ENCODE peak calls at places on chromosome 22, in five cellular contexts. K is Peyer's patch, S is cardiac fibroblast, M is HL-60, O is lower lobe of right lung. L is an unnamed sample.

GRCh38 chr22:46969491-46969890 is 207.0 kb downstream of the TBC1D22A start:
- DNase-seq in K (no peak), S (no peak), M (no peak), O (no peak), L (peak)

GRCh38 chr22:17769716-17770082 is 4.6 kb downstream of the BID start:
- DNase-seq in K (no peak), S (no peak), M (no peak), O (no peak), L (no peak)

GRCh38 chr22:35308480-35308945 is 8.8 kb downstream of the TOM1 start:
- DNase-seq in K (no peak), S (no peak), M (peak), O (no peak), L (peak)

GRCh38 chr22:43478621-43479285 is 66.9 kb downstream of the MPPED1 start:
- DNase-seq in K (no peak), S (no peak), M (no peak), O (no peak), L (no peak)

GRCh38 chr22:40654522-40655167 is 18.1 kb upstream of the MRTFA start:
- DNase-seq in K (no peak), S (peak), M (no peak), O (no peak), L (no peak)

GRCh38 chr22:44709881-44710400 is 7.9 kb downstream of the PRR5 start:
- DNase-seq in K (no peak), S (no peak), M (no peak), O (no peak), L (no peak)

GRCh38 chr22:36368359-36368983 is 19.3 kb downstream of the MYH9 start:
- DNase-seq in K (no peak), S (peak), M (no peak), O (no peak), L (no peak)

GRCh38 chr22:37249946-37250345 is 5.9 kb upstream of the RAC2 start:
- DNase-seq in K (no peak), S (no peak), M (no peak), O (peak), L (no peak)

GRCh38 chr22:19036229-19036522 is 86.0 kb downstream of the DGCR2 start:
- DNase-seq in K (no peak), S (no peak), M (no peak), O (no peak), L (no peak)

GRCh38 chr22:17888855-17889254 is 114.6 kb upstream of the BID start:
- DNase-seq in K (no peak), S (peak), M (no peak), O (no peak), L (no peak)

GRCh38 chr22:44542561-44543222 is 44.7 kb upstream of the RTL6 start:
- DNase-seq in K (no peak), S (no peak), M (no peak), O (no peak), L (no peak)

GRCh38 chr22:47059076-47059475 is 296.6 kb downstream of the TBC1D22A start:
- DNase-seq in K (no peak), S (no peak), M (no peak), O (peak), L (no peak)

GRCh38 chr22:35631597-35631996 is 14.5 kb upstream of the MB start:
- DNase-seq in K (peak), S (peak), M (peak), O (peak), L (no peak)

GRCh38 chr22:46070722-46071450 is 79.4 kb upstream of the PPARA start:
- DNase-seq in K (no peak), S (peak), M (peak), O (peak), L (no peak)

GRCh38 chr22:46507451-46508390 is 29.7 kb downstream of the CELSR1 start:
- DNase-seq in K (no peak), S (no peak), M (no peak), O (no peak), L (no peak)

GRCh38 chr22:48106215-48106614 is 1343.8 kb downstream of the TBC1D22A start:
- DNase-seq in K (no peak), S (no peak), M (no peak), O (no peak), L (no peak)

GRCh38 chr22:32203181-32204105 is 1.4 kb downstream of the RFPL2 start:
- DNase-seq in K (no peak), S (no peak), M (peak), O (no peak), L (no peak)

GRCh38 chr22:50722048-50722701 is 15.8 kb upstream of the ACR start:
- DNase-seq in K (no peak), S (no peak), M (no peak), O (no peak), L (no peak)

GRCh38 chr22:44776535-44777363 is 24.4 kb downstream of the ARHGAP8 start:
- DNase-seq in K (no peak), S (no peak), M (no peak), O (no peak), L (no peak)

GRCh38 chr22:33002035-33002434 is 56.1 kb downstream of the SYN3 start:
- DNase-seq in K (no peak), S (no peak), M (no peak), O (no peak), L (no peak)

GRCh38 chr22:36507518-36508010 is 724 bp upstream of the FOXRED2 start:
- DNase-seq in K (no peak), S (no peak), M (no peak), O (no peak), L (no peak)

GRCh38 chr22:36510966-36511881 is 4.4 kb upstream of the FOXRED2 start:
- DNase-seq in K (peak), S (peak), M (peak), O (no peak), L (no peak)

GRCh38 chr22:43967069-43967468 is 11.8 kb downstream of the SAMM50 start:
- DNase-seq in K (no peak), S (no peak), M (no peak), O (no peak), L (no peak)

GRCh38 chr22:43592470-43592869 is 180.7 kb downstream of the MPPED1 start:
- DNase-seq in K (no peak), S (no peak), M (no peak), O (no peak), L (no peak)

GRCh38 chr22:17569971-17570511 is 6.7 kb downstream of the SLC25A18 start:
- DNase-seq in K (no peak), S (peak), M (no peak), O (no peak), L (no peak)

GRCh38 chr22:27718186-27719032 is 83.1 kb downstream of the MN1 start:
- DNase-seq in K (no peak), S (peak), M (no peak), O (peak), L (no peak)

GRCh38 chr22:47783433-47784366 is 1021.2 kb downstream of the TBC1D22A start:
- DNase-seq in K (no peak), S (no peak), M (no peak), O (no peak), L (no peak)

GRCh38 chr22:27990879-27991278 is 71.8 kb upstream of the PITPNB start:
- DNase-seq in K (no peak), S (peak), M (peak), O (peak), L (no peak)

GRCh38 chr22:35733036-35733435 is 15.4 kb downstream of the APOL5 start:
- DNase-seq in K (no peak), S (no peak), M (no peak), O (no peak), L (no peak)

GRCh38 chr22:45475876-45476514 is 26.7 kb upstream of the FBLN1 start:
- DNase-seq in K (no peak), S (no peak), M (no peak), O (peak), L (no peak)

GRCh38 chr22:17418890-17419324 is 49.6 kb downstream of the CECR2 start:
- DNase-seq in K (no peak), S (no peak), M (no peak), O (no peak), L (no peak)

GRCh38 chr22:35618427-35619223 is 1.5 kb upstream of the MB start:
- DNase-seq in K (no peak), S (no peak), M (no peak), O (no peak), L (no peak)

GRCh38 chr22:50622723-50623327 is 5.1 kb downstream of the ARSA start:
- DNase-seq in K (no peak), S (no peak), M (no peak), O (no peak), L (no peak)

DNA sequence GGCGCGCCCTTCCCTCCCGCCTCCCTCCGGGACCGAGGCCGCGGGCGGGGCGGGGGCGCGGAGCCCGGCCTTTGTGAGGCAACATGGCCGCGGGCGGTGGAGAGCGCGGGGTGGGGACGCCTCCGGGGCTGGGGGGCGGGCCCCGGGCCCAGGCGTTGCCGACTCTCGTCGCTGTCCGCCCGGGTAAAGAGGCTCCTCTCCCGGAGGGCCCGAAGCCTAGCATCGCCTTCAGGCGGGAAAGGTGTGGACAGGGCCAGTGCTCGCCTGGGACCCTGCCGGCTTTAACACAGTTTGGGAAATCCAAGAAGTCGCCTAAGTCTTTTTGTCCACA is 369 bp downstream of the DGCR8 start:
- DNase-seq in K (peak), S (peak), M (peak), O (peak), L (no peak)
- H3K4me3 ChIP-seq in K (peak), S (peak), M (peak), O (peak), L (peak)

DNA sequence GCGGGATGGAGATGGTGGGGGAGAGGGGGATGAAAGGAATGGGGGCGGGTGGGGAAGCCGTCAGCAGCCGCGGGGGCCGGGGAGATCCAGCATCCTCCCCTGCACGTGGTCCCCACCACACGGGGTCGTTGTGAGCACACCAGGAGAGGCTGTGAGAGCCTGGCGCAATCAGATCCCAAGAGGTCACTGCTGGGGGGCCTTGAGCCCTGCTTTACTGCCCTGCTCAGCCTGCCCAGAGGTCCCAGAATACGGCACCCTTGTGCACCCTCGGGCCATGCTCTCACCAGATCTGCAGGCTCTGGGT is 7.4 kb downstream of the CABP7 start:
- DNase-seq in K (peak), S (peak), M (peak), O (peak), L (no peak)
- TF ChIP-seq CTCF in K (no peak), S (peak), M (no peak), O (peak), L (peak)

DNA sequence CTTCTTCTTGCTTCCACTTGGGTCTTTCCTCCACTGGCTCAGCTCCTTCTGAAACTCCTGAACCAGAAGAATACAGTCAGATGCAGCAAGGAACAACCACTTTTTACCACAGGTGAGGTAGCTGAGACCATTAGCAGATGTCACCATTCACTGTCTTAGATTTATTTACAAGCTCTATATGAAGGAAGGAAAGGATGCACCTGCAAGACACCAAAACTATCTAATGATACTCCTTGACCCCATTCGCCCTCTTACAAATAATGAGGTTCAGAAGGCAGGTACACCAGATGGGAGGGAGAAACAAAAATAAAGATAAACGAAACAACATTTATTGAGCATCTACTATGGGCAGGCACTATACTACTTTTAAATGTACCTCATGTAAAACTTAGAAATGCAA is 10.3 kb downstream of the TFIP11 start:
- DNase-seq in K (no peak), S (no peak), M (no peak), O (no peak), L (no peak)
- H3K4me3 ChIP-seq in K (no peak), S (no peak), M (no peak), O (no peak), L (no peak)

GRCh38 chr22:49550766-49551362 is 276.8 kb downstream of the BRD1 start:
- DNase-seq in K (no peak), S (no peak), M (no peak), O (peak), L (no peak)
- TF ChIP-seq CTCF in K (no peak), S (no peak), M (no peak), O (no peak), L (peak)

GRCh38 chr22:39308614-39309363 is 10.6 kb downstream of the RPL3 start:
- DNase-seq in K (no peak), S (peak), M (peak), O (peak), L (no peak)
- H3K4me3 ChIP-seq in K (no peak), S (peak), M (no peak), O (peak), L (no peak)

GRCh38 chr22:21639359-21639758 is 2.7 kb upstream of the SDF2L1 start:
- DNase-seq in K (no peak), S (no peak), M (no peak), O (no peak), L (no peak)

GRCh38 chr22:21640810-21641209 is 1.3 kb upstream of the SDF2L1 start:
- DNase-seq in K (no peak), S (no peak), M (no peak), O (no peak), L (no peak)

GRCh38 chr22:21642584-21643448 is 714 bp downstream of the SDF2L1 start:
- DNase-seq in K (peak), S (peak), M (peak), O (peak), L (no peak)

GRCh38 chr22:21641795-21642583 is at the start of gene SDF2L1:
- DNase-seq in K (peak), S (peak), M (peak), O (peak), L (peak)

DNA sequence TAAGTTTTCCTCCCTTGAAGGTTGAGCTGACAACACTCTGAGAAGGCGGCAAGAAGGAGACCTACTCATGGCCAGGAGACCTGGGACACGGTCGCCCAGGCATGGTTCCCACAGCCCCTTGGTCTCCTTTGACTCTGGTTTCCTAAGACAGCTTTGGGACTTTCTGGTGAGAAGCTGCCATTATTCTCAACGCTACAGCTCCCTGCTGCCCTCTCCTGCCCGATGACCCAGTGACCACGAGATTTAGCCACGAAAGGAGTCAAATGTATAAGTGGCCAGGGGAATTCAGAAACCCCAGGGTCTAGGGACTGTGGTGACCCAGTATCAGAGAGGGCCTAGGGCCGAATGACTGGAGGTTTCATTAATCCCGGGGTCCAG is 696 bp upstream of the SDF2L1 start:
- DNase-seq in K (no peak), S (peak), M (peak), O (peak), L (no peak)
- TF ChIP-seq CTCF in K (peak), S (peak), M (no peak), O (peak), L (peak)

GRCh38 chr22:25448435-25449051 is 115.9 kb upstream of the GRK3 start:
- DNase-seq in K (no peak), S (peak), M (no peak), O (no peak), L (no peak)

GRCh38 chr22:25449781-25450317 is 114.6 kb upstream of the GRK3 start:
- DNase-seq in K (no peak), S (peak), M (no peak), O (no peak), L (no peak)

GRCh38 chr22:25451480-25452114 is 112.9 kb upstream of the GRK3 start:
- DNase-seq in K (no peak), S (peak), M (no peak), O (no peak), L (no peak)

GRCh38 chr22:25447689-25448434 is 116.6 kb upstream of the GRK3 start:
- DNase-seq in K (peak), S (peak), M (peak), O (peak), L (peak)

GRCh38 chr22:25447067-25447688 is 117.3 kb upstream of the GRK3 start:
- DNase-seq in K (no peak), S (no peak), M (no peak), O (no peak), L (no peak)
- H3K4me3 ChIP-seq in K (no peak), S (no peak), M (peak), O (no peak), L (peak)